ENCODE peak calls at places on chromosomes 12 and 14, in four cellular contexts. One of them, this sample, is unnamed.

GRCh38 chr14:75535164-75535898 is 13.1 kb downstream of the BATF start:
- DNase-seq in GM04504: no peak
- DNase-seq in stimulated activated CD4-positive, alpha-beta T cell treated with anti-CD3 and anti-CD28 coated beads, Interleukin-2, amount 100 ng/mL, for 24 hours: no peak
- DNase-seq in SK-MEL-5: no peak
- DNase-seq in this sample: no peak

GRCh38 chr12:107404981-107405380 is 280.6 kb upstream of the PWP1 start:
- DNase-seq in stimulated activated CD4-positive, alpha-beta T cell treated with anti-CD3 and anti-CD28 coated beads, Interleukin-2, amount 100 ng/mL, for 24 hours: no peak
- DNase-seq in SK-MEL-5: peak
- DNase-seq in GM04504: no peak
- DNase-seq in this sample: no peak

GRCh38 chr12:130796985-130797686 is 41.9 kb downstream of the STX2 start:
- DNase-seq in GM04504: no peak
- DNase-seq in stimulated activated CD4-positive, alpha-beta T cell treated with anti-CD3 and anti-CD28 coated beads, Interleukin-2, amount 100 ng/mL, for 24 hours: peak
- DNase-seq in SK-MEL-5: no peak
- DNase-seq in this sample: no peak

GRCh38 chr14:91253795-91254323 is 9.4 kb upstream of the GPR68 start:
- DNase-seq in SK-MEL-5: no peak
- DNase-seq in GM04504: no peak
- DNase-seq in stimulated activated CD4-positive, alpha-beta T cell treated with anti-CD3 and anti-CD28 coated beads, Interleukin-2, amount 100 ng/mL, for 24 hours: no peak
- DNase-seq in this sample: peak

GRCh38 chr12:20696181-20696580 is 1.0 kb downstream of the SLCO1C1 start:
- DNase-seq in GM04504: no peak
- DNase-seq in SK-MEL-5: peak
- DNase-seq in stimulated activated CD4-positive, alpha-beta T cell treated with anti-CD3 and anti-CD28 coated beads, Interleukin-2, amount 100 ng/mL, for 24 hours: no peak
- DNase-seq in this sample: no peak

GRCh38 chr12:52210186-52210924 is 18.5 kb upstream of the KRT80 start:
- DNase-seq in SK-MEL-5: no peak
- DNase-seq in stimulated activated CD4-positive, alpha-beta T cell treated with anti-CD3 and anti-CD28 coated beads, Interleukin-2, amount 100 ng/mL, for 24 hours: no peak
- DNase-seq in GM04504: peak
- DNase-seq in this sample: peak

GRCh38 chr12:64220046-64220445 is 2.0 kb downstream of the KICS2 start:
- DNase-seq in GM04504: no peak
- DNase-seq in SK-MEL-5: no peak
- DNase-seq in stimulated activated CD4-positive, alpha-beta T cell treated with anti-CD3 and anti-CD28 coated beads, Interleukin-2, amount 100 ng/mL, for 24 hours: no peak
- DNase-seq in this sample: no peak

GRCh38 chr14:38078393-38078792 is 129.3 kb upstream of the SSTR1 start:
- DNase-seq in stimulated activated CD4-positive, alpha-beta T cell treated with anti-CD3 and anti-CD28 coated beads, Interleukin-2, amount 100 ng/mL, for 24 hours: no peak
- DNase-seq in SK-MEL-5: no peak
- DNase-seq in GM04504: no peak
- DNase-seq in this sample: no peak

GRCh38 chr12:116603516-116603915 is 44.3 kb downstream of the MAP1LC3B2 start:
- DNase-seq in stimulated activated CD4-positive, alpha-beta T cell treated with anti-CD3 and anti-CD28 coated beads, Interleukin-2, amount 100 ng/mL, for 24 hours: no peak
- DNase-seq in GM04504: no peak
- DNase-seq in SK-MEL-5: no peak
- DNase-seq in this sample: no peak

GRCh38 chr14:56555921-56556570 is 23.6 kb upstream of the TMEM260 start:
- DNase-seq in GM04504: no peak
- DNase-seq in stimulated activated CD4-positive, alpha-beta T cell treated with anti-CD3 and anti-CD28 coated beads, Interleukin-2, amount 100 ng/mL, for 24 hours: no peak
- DNase-seq in SK-MEL-5: peak
- DNase-seq in this sample: no peak

GRCh38 chr12:15800278-15800677 is 11.1 kb upstream of the EPS8 start:
- DNase-seq in stimulated activated CD4-positive, alpha-beta T cell treated with anti-CD3 and anti-CD28 coated beads, Interleukin-2, amount 100 ng/mL, for 24 hours: no peak
- DNase-seq in GM04504: no peak
- DNase-seq in SK-MEL-5: no peak
- DNase-seq in this sample: no peak

This sample was measured in kidney.